ENCODE peak calls at places on chromosomes 11 and 22, in five cellular contexts. R is endodermal cell, F is pancreas, J is mucosa of descending colon, A is tibial artery. D is an unnamed sample.

GRCh38 chr11:111521132-111521531 is 6.6 kb downstream of the HOATZ start:
- DNase-seq in R (no peak), F (no peak), J (no peak), A (no peak), D (no peak)

GRCh38 chr11:78070606-78071005 is 6.9 kb downstream of the THRSP start:
- DNase-seq in R (no peak), F (no peak), J (no peak), A (no peak), D (no peak)

GRCh38 chr11:91489989-91490388 is 734.6 kb upstream of the FAT3 start:
- DNase-seq in R (peak; percentile 83), F (no peak), J (no peak), A (no peak), D (no peak)

GRCh38 chr11:121420398-121420797 is 31.7 kb upstream of the SORL1 start:
- DNase-seq in R (no peak), F (no peak), J (no peak), A (no peak), D (no peak)

GRCh38 chr22:27667121-27667843 is 134.3 kb downstream of the MN1 start:
- DNase-seq in R (peak; percentile 61), F (no peak), J (no peak), A (peak; percentile 77), D (no peak)

GRCh38 chr11:66858939-66859685 is 2.2 kb downstream of the LRFN4 start:
- DNase-seq in R (no peak), F (no peak), J (peak; percentile 54), A (no peak), D (no peak)

GRCh38 chr11:67303132-67303988 is at the start of gene SSH3:
- DNase-seq in R (peak; percentile 90), F (peak; percentile 85), J (peak; percentile 92), A (peak; percentile 89), D (no peak)

GRCh38 chr11:61541568-61541967 is 33.0 kb downstream of the LRRC10B start:
- DNase-seq in R (peak; percentile 83), F (no peak), J (no peak), A (no peak), D (peak; percentile 15)

GRCh38 chr11:131833371-131833770 is 463.0 kb downstream of the NTM start:
- DNase-seq in R (no peak), F (no peak), J (no peak), A (no peak), D (no peak)

GRCh38 chr11:117950999-117951961 is 22.1 kb upstream of the TMPRSS13 start:
- DNase-seq in R (no peak), F (no peak), J (peak; percentile 64), A (no peak), D (no peak)

GRCh38 chr11:69284081-69284511 is 9.9 kb upstream of the MYEOV start:
- DNase-seq in R (no peak), F (no peak), J (peak; percentile 31), A (no peak), D (no peak)

GRCh38 chr22:44701187-44701586 is 817 bp upstream of the PRR5 start:
- DNase-seq in R (no peak), F (no peak), J (no peak), A (no peak), D (no peak)
- H3K4me3 ChIP-seq in R (no peak overlapping the region), F (no peak overlapping the region), J (no peak overlapping the region), A (no peak overlapping the region), D (no peak overlapping the region)

GRCh38 chr11:64608260-64608538 is 17.2 kb downstream of the SLC22A12 start:
- DNase-seq in R (no peak), F (no peak), J (no peak), A (no peak), D (no peak)
- H3K4me3 ChIP-seq in R (no peak overlapping the region), F (no peak overlapping the region), J (no peak overlapping the region), A (no peak overlapping the region), D (no peak overlapping the region)

DNA sequence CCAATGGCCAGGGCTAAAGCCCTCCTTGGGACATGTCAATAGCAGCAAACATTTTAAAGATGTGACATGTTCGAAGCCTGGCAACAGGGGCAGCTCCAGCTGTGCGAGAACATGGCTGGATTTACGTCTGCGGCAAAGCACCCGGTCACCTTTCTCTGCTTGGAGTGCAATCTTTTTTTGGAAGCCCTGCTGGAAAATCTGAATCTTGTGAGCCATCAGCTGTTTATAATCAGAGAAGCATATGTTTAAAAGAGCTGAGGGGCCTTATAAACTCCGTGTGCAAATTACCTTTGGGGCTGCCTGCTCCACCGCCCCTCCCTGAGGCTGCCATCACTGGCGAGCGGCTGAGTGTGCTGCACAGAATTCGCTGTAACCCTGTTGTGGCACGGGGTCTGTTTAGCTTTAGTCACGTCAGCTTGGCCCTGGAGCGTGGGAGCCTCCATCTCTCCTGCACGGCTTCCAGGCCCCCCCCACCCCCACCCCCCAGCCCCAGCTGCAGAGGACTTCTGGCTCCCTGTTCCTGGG is 9.0 kb upstream of the KCNQ1OT1 start:
- DNase-seq in R (no peak), F (no peak), J (peak; percentile 33), A (no peak), D (no peak)
- H3K4me3 ChIP-seq in R (no peak overlapping the region), F (no peak overlapping the region), J (no peak overlapping the region), A (peak overlapping the region; percentile 27), D (peak overlapping the region; percentile 23)

GRCh38 chr22:22061085-22062077 is 78.8 kb upstream of the TOP3B start:
- DNase-seq in R (no peak), F (no peak), J (no peak), A (no peak), D (peak; percentile 71)

GRCh38 chr22:22064580-22064979 is 82.0 kb upstream of the TOP3B start:
- DNase-seq in R (no peak), F (no peak), J (no peak), A (no peak), D (no peak)

GRCh38 chr22:22060200-22061084 is 77.9 kb upstream of the TOP3B start:
- DNase-seq in R (peak; percentile 96), F (peak; percentile 28), J (peak; percentile 74), A (no peak), D (no peak)

GRCh38 chr22:22059476-22060002 is 77.0 kb upstream of the TOP3B start:
- DNase-seq in R (no peak), F (no peak), J (no peak), A (no peak), D (no peak)

DNA sequence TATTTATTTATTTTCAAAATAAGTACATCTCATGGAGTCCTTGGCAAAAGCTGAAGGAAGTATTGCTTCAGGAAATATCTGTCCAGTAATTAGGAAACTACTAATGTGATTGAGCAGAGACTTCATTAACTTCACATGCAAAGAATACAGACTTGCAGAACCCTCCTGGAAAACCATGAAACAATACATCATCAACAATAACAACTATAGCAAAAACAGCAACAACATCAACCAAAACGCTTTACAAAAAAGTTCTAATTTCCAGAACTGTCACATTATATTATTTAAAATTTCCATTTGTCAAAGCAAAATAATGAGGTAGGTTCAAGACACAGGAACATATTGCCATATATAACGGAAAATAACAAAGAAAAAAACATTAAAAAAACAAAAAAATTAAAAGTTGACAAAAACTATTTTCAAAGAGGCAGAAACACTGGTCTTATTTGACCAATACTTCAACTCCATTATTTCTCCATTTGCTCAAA is 79.8 kb upstream of the TOP3B start:
- DNase-seq in R (no peak), F (no peak), J (no peak), A (no peak), D (no peak)
- H3K4me3 ChIP-seq in R (no peak overlapping the region), F (no peak overlapping the region), J (no peak overlapping the region), A (no peak overlapping the region), D (no peak overlapping the region)

GRCh38 chr22:37187552-37187890 is 526 bp downstream of the C1QTNF6 start:
- DNase-seq in R (peak; percentile 65), F (no peak), J (no peak), A (no peak), D (no peak)

GRCh38 chr22:37187891-37188761 is at the start of gene C1QTNF6:
- DNase-seq in R (peak; percentile 90), F (no peak), J (peak; percentile 67), A (peak; percentile 65), D (no peak)

GRCh38 chr22:37190262-37190780 is 2.3 kb upstream of the C1QTNF6 start:
- DNase-seq in R (no peak), F (no peak), J (no peak), A (no peak), D (no peak)

GRCh38 chr22:37186997-37187522 is 987 bp downstream of the C1QTNF6 start:
- DNase-seq in R (no peak), F (no peak), J (peak; percentile 26), A (no peak), D (no peak)

DNA sequence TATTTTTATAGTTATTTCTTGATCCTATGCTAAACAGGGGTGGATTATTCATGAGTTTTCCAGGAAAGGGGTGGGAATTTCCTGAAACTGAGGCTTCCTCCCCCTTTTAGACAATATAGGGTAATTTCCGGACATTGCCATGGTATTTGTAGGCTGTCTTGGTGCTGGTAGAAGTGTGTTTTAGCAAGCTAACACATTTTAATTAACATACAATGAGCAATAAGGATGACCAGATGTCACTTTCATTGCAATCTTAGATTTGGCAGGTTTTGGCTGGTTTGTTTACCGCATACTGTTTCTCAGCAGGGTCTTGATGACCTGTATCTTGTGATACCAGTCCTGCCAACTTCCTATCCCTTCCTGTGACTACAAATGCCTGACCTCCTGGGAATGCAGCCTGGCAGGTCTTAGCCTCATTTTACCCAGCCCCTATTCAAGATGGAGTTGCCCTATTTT is 992 bp upstream of the C1QTNF6 start:
- DNase-seq in R (peak; percentile 79), F (no peak), J (peak; percentile 25), A (no peak), D (no peak)
- H3K4me3 ChIP-seq in R (peak overlapping the region; percentile 82), F (no peak overlapping the region), J (no peak overlapping the region), A (no peak overlapping the region), D (no peak overlapping the region)

GRCh38 chr22:47055461-47055860 is 293.0 kb downstream of the TBC1D22A start:
- DNase-seq in R (no peak), F (no peak), J (no peak), A (no peak), D (no peak)
- H3K4me3 ChIP-seq in R (no peak overlapping the region), F (no peak overlapping the region), J (no peak overlapping the region), A (no peak overlapping the region), D (no peak overlapping the region)

DNA sequence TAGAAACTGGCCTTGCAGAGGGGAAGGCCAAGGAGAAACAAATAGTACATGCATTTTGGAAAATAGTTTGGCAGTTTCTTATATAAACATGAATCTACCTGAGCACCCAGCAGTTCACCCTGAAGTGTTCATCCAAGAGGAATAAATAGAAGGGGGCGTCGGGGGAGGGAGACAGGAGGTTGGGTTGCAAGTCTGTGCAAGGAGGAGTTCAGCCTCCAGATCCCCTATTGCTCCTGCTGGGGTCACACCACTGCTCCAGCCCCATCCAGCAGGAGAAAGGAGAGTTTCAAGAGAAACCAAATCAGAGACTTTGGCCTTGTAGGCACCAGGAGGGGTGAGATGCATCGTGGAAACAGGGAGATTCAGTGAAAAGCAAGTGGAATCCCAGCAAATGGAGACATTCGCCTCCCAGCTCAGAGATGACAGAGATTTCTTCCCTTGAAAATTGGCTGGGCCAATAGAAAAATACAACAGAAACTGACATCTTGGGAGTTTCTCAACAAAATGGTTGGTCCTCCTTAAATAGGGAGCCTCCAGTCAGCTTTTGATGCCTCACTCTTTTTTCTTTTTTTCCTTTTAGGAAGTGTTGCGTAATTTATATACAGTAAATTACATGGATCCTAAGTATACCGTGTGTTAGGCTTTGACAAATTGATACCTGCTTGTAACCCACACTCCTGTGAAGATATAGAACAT is 34.1 kb downstream of the OTOG start:
- DNase-seq in R (peak; percentile 35), F (peak; percentile 3), J (no peak), A (no peak), D (no peak)
- H3K4me3 ChIP-seq in R (no peak overlapping the region), F (no peak overlapping the region), J (no peak overlapping the region), A (no peak overlapping the region), D (no peak overlapping the region)